ENCODE peak calls at places on chromosome 14, in seven cellular contexts. X, M, E, K, Z, G and B are unnamed samples.

GRCh38 chr14:87643005-87643404 is 350.0 kb downstream of the GALC start:
- DNase-seq in K (no peak), E (no peak), M (no peak), G (no peak), Z (no peak), X (no peak), B (no peak)

GRCh38 chr14:56153271-56153670 is 35.1 kb downstream of the PELI2 start:
- DNase-seq in E (no peak), K (no peak), M (no peak), X (no peak), G (no peak), Z (no peak), B (no peak)

GRCh38 chr14:106845286-106846087 is 1319.1 kb downstream of the TMEM121 start:
- DNase-seq in E (no peak), K (peak; percentile 49), Z (no peak), G (peak; percentile 54), X (peak; percentile 73), M (no peak), B (peak; percentile 37)

GRCh38 chr14:100524933-100525243 is 62.3 kb downstream of the BEGAIN start:
- DNase-seq in Z (no peak), M (peak; percentile 60), E (peak; percentile 45), K (no peak), G (no peak), X (peak; percentile 74), B (no peak)

GRCh38 chr14:65791551-65791981 is 379.0 kb downstream of the FUT8 start:
- DNase-seq in K (no peak), M (no peak), X (no peak), Z (no peak), G (peak; percentile 53), E (no peak), B (no peak)

GRCh38 chr14:20830831-20831230 is 28.2 kb upstream of the RNASE1 start:
- DNase-seq in M (no peak), E (no peak), G (no peak), Z (no peak), K (no peak), X (no peak), B (no peak)

GRCh38 chr14:75906680-75907280 is 75.0 kb downstream of the TGFB3 start:
- DNase-seq in M (no peak), G (peak; percentile 64), K (peak; percentile 27), X (peak; percentile 62), E (peak; percentile 47), Z (peak; percentile 25), B (peak; percentile 65)

GRCh38 chr14:88189040-88189839 is 133.8 kb downstream of the KCNK10 start:
- DNase-seq in E (peak; percentile 93), M (no peak), K (peak; percentile 55), Z (no peak), G (no peak), X (peak; percentile 93), B (peak; percentile 22)

GRCh38 chr14:49050836-49051235 is 535.3 kb downstream of the RPS29 start:
- DNase-seq in G (no peak), X (no peak), E (no peak), K (no peak), M (no peak), Z (no peak), B (no peak)

GRCh38 chr14:80215081-80215480 is 3.8 kb upstream of the DIO2 start:
- DNase-seq in X (no peak), M (no peak), E (no peak), G (no peak), Z (no peak), K (no peak), B (no peak)

GRCh38 chr14:100239200-100239839 is 376 bp downstream of the YY1 start:
- DNase-seq in E (no peak), G (no peak), M (no peak), K (peak; percentile 25), X (peak; percentile 59), Z (peak; percentile 51), B (peak; percentile 17)

GRCh38 chr14:95597784-95598204 is 62.9 kb downstream of the GLRX5 start:
- DNase-seq in E (peak; percentile 91), M (no peak), X (no peak), G (no peak), K (no peak), Z (no peak), B (no peak)

GRCh38 chr14:37587881-37588666 is 7.0 kb downstream of the FOXA1 start:
- DNase-seq in G (no peak), K (no peak), X (no peak), M (no peak), E (peak; percentile 66), Z (no peak), B (no peak)

GRCh38 chr14:35335388-35336092 is 43.4 kb downstream of the PSMA6 start:
- DNase-seq in X (peak; percentile 57), M (no peak), K (no peak), G (no peak), Z (peak; percentile 65), E (no peak), B (no peak)

GRCh38 chr14:35331605-35332516 is 39.7 kb downstream of the PSMA6 start:
- DNase-seq in K (peak; percentile 90), Z (no peak), X (peak; percentile 62), G (no peak), E (peak; percentile 80), M (no peak), B (no peak)

GRCh38 chr14:35333797-35334743 is 41.9 kb downstream of the PSMA6 start:
- DNase-seq in Z (no peak), E (no peak), X (no peak), M (no peak), K (no peak), G (peak; percentile 55), B (no peak)

GRCh38 chr14:35333347-35333730 is 41.2 kb downstream of the PSMA6 start:
- DNase-seq in K (no peak), M (no peak), E (no peak), Z (no peak), X (no peak), G (no peak), B (no peak)

DNA sequence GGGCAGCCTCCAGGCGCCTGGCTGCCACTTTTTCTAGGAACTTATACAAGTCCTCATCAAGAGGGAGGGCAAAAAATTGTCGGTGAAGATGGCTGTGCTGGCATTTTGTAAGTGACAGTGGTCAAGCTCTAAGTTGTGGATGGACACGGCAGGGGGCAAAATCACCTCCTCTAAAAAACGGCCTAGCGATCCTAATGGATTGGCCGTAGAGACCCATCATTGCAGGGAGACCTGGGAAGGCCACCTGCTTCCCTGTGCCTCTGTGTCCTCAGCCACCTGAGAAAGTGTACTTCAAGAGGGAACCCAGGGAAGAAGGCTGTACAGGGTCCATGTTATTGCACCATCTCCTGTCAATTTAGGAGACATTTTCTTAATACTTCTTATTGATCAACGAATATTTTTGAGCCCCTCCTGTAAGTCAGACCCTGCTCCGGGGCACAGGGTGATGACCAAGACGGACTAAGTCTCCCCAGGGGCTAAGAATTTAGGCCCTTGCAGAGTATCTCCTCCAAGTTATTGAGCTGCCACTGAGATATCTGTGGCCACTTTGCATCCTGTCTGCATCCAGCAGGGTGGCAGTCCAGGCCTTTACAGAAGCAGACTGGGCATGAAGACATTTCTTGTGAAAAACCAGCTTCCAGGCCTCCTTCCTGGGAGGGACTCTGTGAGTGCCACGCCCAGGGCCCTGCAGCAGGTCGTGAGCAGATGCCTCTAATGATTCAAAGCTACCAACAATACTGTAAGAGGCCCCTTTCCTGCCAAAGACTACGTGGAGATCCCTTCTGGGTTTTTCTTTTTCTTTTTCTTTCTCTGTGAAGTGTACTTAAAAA is 40.5 kb downstream of the PSMA6 start:
- DNase-seq in G (no peak), Z (no peak), M (no peak), X (no peak), E (no peak), K (no peak), B (peak; percentile 30)
- H3K27ac ChIP-seq in G (peak overlapping the region; percentile 34), Z (no peak overlapping the region), M (peak overlapping the region; percentile 98), X (peak overlapping the region; percentile 61), E (no peak overlapping the region), K (peak overlapping the region; percentile 89), B (peak overlapping the region; percentile 5)

DNA sequence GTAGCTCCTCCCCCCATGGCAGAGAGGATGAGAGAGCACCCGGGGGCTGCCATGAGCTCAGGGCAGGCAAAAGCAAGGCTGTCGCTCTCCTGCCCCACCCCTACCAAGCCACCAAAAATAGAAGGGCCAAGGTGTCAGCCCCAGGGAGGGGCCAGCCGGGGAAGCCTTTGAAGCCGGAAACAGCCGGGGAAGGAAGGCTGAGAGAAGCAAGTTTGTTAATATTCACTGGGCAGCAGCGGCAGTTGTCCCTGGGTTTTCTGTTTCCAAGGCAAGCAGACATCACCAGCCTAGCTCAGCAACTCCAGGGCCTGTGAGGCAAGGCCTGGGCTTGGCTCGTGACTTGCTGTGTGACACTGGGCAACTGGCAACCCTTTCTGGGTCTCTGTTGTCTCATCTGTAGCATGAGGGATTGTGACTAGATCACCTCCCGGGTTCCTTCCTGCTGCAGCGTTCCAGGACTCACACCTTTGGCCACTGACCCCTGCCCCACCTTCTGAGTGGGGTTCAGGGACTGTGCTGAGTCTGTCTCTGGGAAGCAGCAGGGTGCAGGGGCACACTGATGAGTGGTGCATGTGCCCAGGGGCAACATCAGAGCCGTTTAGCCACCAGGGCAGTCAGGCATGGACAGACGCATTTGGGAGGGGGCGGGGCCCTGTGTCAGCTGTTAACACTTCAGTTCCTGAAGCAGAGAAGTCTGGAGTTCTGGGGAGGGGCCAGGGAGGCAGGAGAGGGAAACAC is 24.3 kb downstream of the SYNDIG1L start:
- DNase-seq in M (peak; percentile 60), X (no peak), K (peak; percentile 47), E (peak; percentile 92), Z (peak; percentile 27), G (peak; percentile 82), B (peak; percentile 28)
- H3K27ac ChIP-seq in M (no peak overlapping the region), X (no peak overlapping the region), K (no peak overlapping the region), E (peak overlapping the region; percentile 82), Z (no peak overlapping the region), G (peak overlapping the region; percentile 34), B (no peak overlapping the region)

GRCh38 chr14:60616326-60617044 is 32.8 kb downstream of the SIX1 start:
- DNase-seq in X (no peak), G (no peak), E (peak; percentile 28), K (no peak), M (no peak), Z (no peak), B (no peak)

GRCh38 chr14:60621386-60621785 is 27.9 kb downstream of the SIX1 start:
- DNase-seq in E (no peak), X (no peak), K (no peak), M (no peak), G (no peak), Z (no peak), B (no peak)

GRCh38 chr14:60622210-60622919 is 26.9 kb downstream of the SIX1 start:
- DNase-seq in K (no peak), G (no peak), M (no peak), X (no peak), Z (no peak), E (no peak), B (no peak)

GRCh38 chr14:60622920-60623263 is 26.4 kb downstream of the SIX1 start:
- DNase-seq in E (no peak), Z (no peak), K (no peak), X (no peak), M (no peak), G (no peak), B (no peak)

DNA sequence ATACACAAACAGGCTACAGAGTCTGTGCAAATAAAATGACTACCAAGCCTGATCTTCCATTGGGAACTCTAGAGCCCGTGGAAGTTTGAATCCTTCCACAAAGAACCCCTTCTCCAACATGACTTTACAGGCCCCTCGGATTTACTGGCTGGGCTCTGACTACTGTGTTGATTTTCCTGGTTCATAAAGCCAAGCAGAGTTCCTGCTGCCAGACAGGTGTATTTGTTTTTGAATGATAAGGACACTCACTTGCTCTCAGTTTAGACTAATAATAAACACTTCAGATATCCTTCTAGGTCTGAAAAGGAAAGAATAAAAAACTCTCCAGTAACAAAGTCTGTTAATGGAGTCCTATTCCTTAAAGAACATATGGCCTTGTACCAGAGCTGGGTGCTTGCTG is 31.1 kb downstream of the SIX1 start:
- DNase-seq in M (no peak), K (no peak), Z (no peak), G (no peak), X (no peak), E (no peak), B (no peak)
- H3K27ac ChIP-seq in M (no peak overlapping the region), K (peak overlapping the region; percentile 8), Z (no peak overlapping the region), G (no peak overlapping the region), X (peak overlapping the region; percentile 56), E (no peak overlapping the region), B (no peak overlapping the region)

GRCh38 chr14:22449612-22449930 is 139.5 kb downstream of the DAD1 start:
- DNase-seq in Z (no peak), X (no peak), M (no peak), G (no peak), K (no peak), E (no peak), B (no peak)
- H3K27ac ChIP-seq in Z (no peak overlapping the region), X (no peak overlapping the region), M (no peak overlapping the region), G (no peak overlapping the region), K (no peak overlapping the region), E (no peak overlapping the region), B (no peak overlapping the region)